ENCODE peak calls at places on chromosomes 11 and 22, in five cellular contexts. E, D, A, F and R are unnamed samples.
A peak's percentile ranks its signal among the peaks of the same experiment; 100 is the strongest.

GRCh38 chr22:35739642-35740041 is 22.0 kb downstream of the APOL5 start:
- DNase-seq in A (no peak), F (no peak), D (no peak), E (peak; percentile 54), R (no peak)

GRCh38 chr11:7668911-7669310 is 4.4 kb downstream of the CYB5R2 start:
- DNase-seq in E (no peak), D (no peak), F (no peak), A (no peak), R (no peak)

GRCh38 chr22:30282616-30283046 is 6.7 kb downstream of the CASTOR1 start:
- DNase-seq in E (no peak), F (no peak), A (no peak), D (no peak), R (no peak)

GRCh38 chr11:66113132-66113856 is 43.2 kb downstream of the PACS1 start:
- DNase-seq in D (no peak), F (peak; percentile 49), A (no peak), E (no peak), R (no peak)

GRCh38 chr11:114321621-114322257 is 25.5 kb downstream of the NNMT start:
- DNase-seq in E (peak; percentile 68), A (no peak), F (no peak), D (peak; percentile 59), R (peak; percentile 25)

GRCh38 chr11:28400236-28401100 is 292.3 kb downstream of the METTL15 start:
- DNase-seq in F (no peak), E (no peak), D (no peak), A (no peak), R (no peak)

GRCh38 chr11:45922425-45923082 is at the start of gene LARGE2:
- DNase-seq in D (peak; percentile 35), E (no peak), F (no peak), A (peak; percentile 66), R (peak; percentile 8)

GRCh38 chr11:66003291-66003690 is 988 bp downstream of the BANF1 start:
- DNase-seq in A (no peak), E (no peak), D (no peak), F (no peak), R (no peak)

GRCh38 chr11:133864756-133865155 is 19.4 kb upstream of the SPATA19 start:
- DNase-seq in E (no peak), D (peak; percentile 42), A (no peak), F (no peak), R (no peak)

GRCh38 chr11:115780625-115781024 is 276.4 kb upstream of the CADM1 start:
- DNase-seq in D (no peak), F (no peak), E (no peak), A (no peak), R (no peak)

GRCh38 chr11:2204361-2205213 is 33.0 kb upstream of the TH start:
- DNase-seq in D (peak; percentile 20), E (peak; percentile 10), F (no peak), A (no peak), R (peak; percentile 5)

GRCh38 chr11:108322666-108323065 is 99.8 kb downstream of the ATM start:
- DNase-seq in F (no peak), D (no peak), E (no peak), A (no peak), R (no peak)

GRCh38 chr22:37510046-37510445 is 9.2 kb downstream of the CARD10 start:
- DNase-seq in E (no peak), D (no peak), A (no peak), F (no peak), R (no peak)

GRCh38 chr11:106306942-106307341 is 229.5 kb downstream of the AASDHPPT start:
- DNase-seq in E (no peak), D (no peak), A (no peak), F (no peak), R (no peak)

GRCh38 chr11:133928628-133929059 is 28.1 kb downstream of the IGSF9B start:
- DNase-seq in A (no peak), F (peak; percentile 78), E (no peak), D (no peak), R (no peak)

GRCh38 chr22:23856721-23857605 is 712 bp upstream of the SLC2A11 start:
- DNase-seq in E (no peak), F (peak; percentile 45), A (no peak), D (peak; percentile 61), R (no peak)

GRCh38 chr11:13208921-13209320 is 68.7 kb upstream of the BMAL1 start:
- DNase-seq in E (no peak), A (no peak), F (no peak), D (no peak), R (no peak)

GRCh38 chr11:100612766-100613165 is 74.3 kb upstream of the ARHGAP42 start:
- DNase-seq in E (no peak), D (no peak), A (no peak), F (no peak), R (no peak)

GRCh38 chr11:33942954-33943353 is 51.1 kb upstream of the LMO2 start:
- DNase-seq in A (no peak), E (peak; percentile 74), D (peak; percentile 54), F (no peak), R (peak; percentile 28)

GRCh38 chr11:114886644-114887259 is 208.4 kb downstream of the NXPE2 start:
- DNase-seq in E (no peak), A (no peak), F (peak; percentile 10), D (no peak), R (no peak)

GRCh38 chr22:23714596-23715588 is 24.1 kb downstream of the RGL4 start:
- DNase-seq in E (no peak), D (no peak), A (no peak), F (no peak), R (no peak)

GRCh38 chr11:69674267-69674885 is 777 bp downstream of the LTO1 start:
- DNase-seq in F (no peak), A (no peak), D (no peak), E (no peak), R (no peak)

GRCh38 chr11:122337241-122338176 is 221.5 kb upstream of the BLID start:
- DNase-seq in D (peak; percentile 43), A (no peak), E (no peak), F (no peak), R (peak; percentile 19)

GRCh38 chr22:19798825-19799224 is 38.2 kb downstream of the TBX1 start:
- DNase-seq in D (peak; percentile 37), A (no peak), F (no peak), E (no peak), R (no peak)

GRCh38 chr11:67629386-67630229 is at the start of gene NUDT8:
- DNase-seq in A (peak; percentile 84), F (peak; percentile 90), E (peak; percentile 80), D (peak; percentile 93), R (peak; percentile 84)

GRCh38 chr11:62061356-62062222 is 62.2 kb upstream of the INCENP start:
- DNase-seq in A (no peak), E (no peak), D (no peak), F (no peak), R (no peak)

GRCh38 chr11:116335891-116336290 is 436.9 kb downstream of the BUD13 start:
- DNase-seq in F (no peak), D (no peak), A (no peak), E (no peak), R (no peak)

GRCh38 chr22:25057013-25057881 is 104.7 kb downstream of the KIAA1671 start:
- DNase-seq in F (peak; percentile 56), D (peak; percentile 78), E (peak; percentile 58), A (peak; percentile 51), R (peak; percentile 58)

GRCh38 chr22:30867746-30868662 is 100.6 kb downstream of the MORC2 start:
- DNase-seq in D (peak; percentile 3), F (no peak), A (no peak), E (peak; percentile 10), R (no peak)

GRCh38 chr22:26550498-26551033 is 38.3 kb upstream of the TFIP11 start:
- DNase-seq in A (peak; percentile 75), F (no peak), E (peak; percentile 52), D (peak; percentile 81), R (peak; percentile 74)

GRCh38 chr22:37801946-37802309 is 5.8 kb upstream of the GCAT start:
- DNase-seq in A (no peak), D (no peak), E (no peak), F (no peak), R (no peak)

GRCh38 chr11:127996825-127997224 is 590.5 kb downstream of the ETS1 start:
- DNase-seq in D (no peak), E (no peak), F (no peak), A (no peak), R (no peak)

GRCh38 chr11:130313383-130314183 is 1.1 kb downstream of the ZBTB44 start:
- DNase-seq in A (no peak), F (peak; percentile 39), D (no peak), E (no peak), R (no peak)

GRCh38 chr22:16609548-16610261 is 17.1 kb upstream of the CCT8L2 start:
- DNase-seq in A (no peak), F (no peak), E (no peak), D (no peak), R (no peak)

GRCh38 chr11:36532908-36533601 is 23.0 kb upstream of the TRAF6 start:
- DNase-seq in A (no peak), E (no peak), F (no peak), D (no peak), R (no peak)

GRCh38 chr11:2314525-2315394 is 12.9 kb downstream of the TSPAN32 start:
- DNase-seq in A (peak; percentile 88), D (peak; percentile 94), F (no peak), E (peak; percentile 85), R (peak; percentile 91)

GRCh38 chr22:17307566-17307965 is 61.7 kb upstream of the CECR2 start:
- DNase-seq in E (no peak), D (no peak), A (no peak), F (no peak), R (no peak)

GRCh38 chr11:108319541-108320145 is 96.8 kb downstream of the ATM start:
- DNase-seq in E (no peak), A (no peak), F (no peak), D (no peak), R (no peak)